ENCODE peak calls at places on chromosomes 3 and 15, in nine cellular contexts. M, V, Q, U, D, P, N, C and B are unnamed samples.

GRCh38 chr3:131630117-131630516 is 127.3 kb upstream of the MRPL3 start:
- DNase-seq in U (no peak), P (no peak), D (no peak), N (no peak), V (no peak), Q (no peak), M (no peak), C (no peak), B (no peak)

GRCh38 chr3:11604139-11604895 is 39.4 kb downstream of the VGLL4 start:
- DNase-seq in D (no peak), U (no peak), C (no peak), V (no peak), M (no peak), N (peak; percentile 90), Q (peak; percentile 77), P (no peak), B (peak; percentile 82)

GRCh38 chr3:141234283-141234682 is 2.7 kb downstream of the PXYLP1 start:
- DNase-seq in V (no peak), Q (no peak), D (no peak), N (no peak), P (no peak), M (no peak), C (no peak), U (no peak), B (no peak)

GRCh38 chr3:97138914-97139541 is 324.6 kb downstream of the EPHA6 start:
- DNase-seq in N (no peak), M (no peak), D (no peak), C (no peak), Q (no peak), P (peak; percentile 46), U (peak; percentile 46), V (no peak), B (peak; percentile 4)

GRCh38 chr3:126277629-126278378 is 79.4 kb downstream of the KLF15 start:
- DNase-seq in Q (no peak), V (no peak), D (no peak), C (no peak), U (no peak), N (no peak), M (no peak), P (no peak), B (no peak)

GRCh38 chr3:29887450-29887849 is 606.6 kb downstream of the RBMS3 start:
- DNase-seq in N (peak; percentile 66), P (no peak), C (no peak), U (no peak), Q (no peak), D (no peak), M (no peak), V (no peak), B (no peak)

GRCh38 chr3:178231645-178232044 is 304.6 kb upstream of the KCNMB2 start:
- DNase-seq in V (no peak), M (no peak), C (no peak), N (peak; percentile 48), D (no peak), U (no peak), Q (no peak), P (no peak), B (no peak)

GRCh38 chr15:44726568-44727461 is 9.5 kb upstream of the TRIM69 start:
- DNase-seq in P (peak; percentile 78), C (peak; percentile 33), U (peak; percentile 73), N (peak; percentile 94), Q (no peak), M (no peak), V (peak; percentile 58), D (no peak), B (no peak)

GRCh38 chr3:146124141-146124801 is 36.7 kb downstream of the PLOD2 start:
- DNase-seq in M (no peak), N (no peak), D (no peak), U (no peak), P (no peak), V (no peak), Q (no peak), C (no peak), B (no peak)

GRCh38 chr15:29364429-29365078 is 94.9 kb upstream of the NSMCE3 start:
- DNase-seq in P (peak; percentile 29), M (no peak), Q (no peak), D (no peak), V (peak; percentile 38), N (peak; percentile 86), U (no peak), C (no peak), B (no peak)

GRCh38 chr3:51904034-51904823 is 1.1 kb upstream of the IQCF1 start:
- DNase-seq in P (no peak), D (no peak), C (no peak), U (no peak), N (no peak), Q (no peak), V (no peak), M (no peak), B (no peak)

GRCh38 chr3:87167634-87168456 is 59.3 kb upstream of the CHMP2B start:
- DNase-seq in V (no peak), U (no peak), P (peak; percentile 65), D (no peak), M (no peak), N (peak; percentile 20), Q (peak; percentile 35), C (peak; percentile 44), B (peak; percentile 73)

DNA sequence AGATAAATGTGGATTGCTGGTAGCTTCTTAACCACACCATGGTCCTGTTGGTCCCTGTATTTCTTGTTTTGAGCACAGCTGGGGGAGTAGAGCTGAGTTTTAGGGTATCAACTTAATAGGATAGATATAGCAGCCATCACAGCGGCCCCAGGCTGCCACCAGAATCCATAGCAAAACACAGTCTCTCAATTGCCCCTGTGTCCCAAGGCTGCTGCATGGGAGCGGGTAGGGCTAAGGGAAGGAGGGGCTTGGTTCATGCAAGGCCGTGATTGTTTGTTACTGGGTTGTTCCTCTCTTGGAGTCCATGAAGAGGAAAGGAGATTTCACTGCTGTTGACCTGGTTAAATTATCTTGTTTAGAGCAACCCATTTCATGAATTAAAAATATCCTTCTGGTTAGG is 22.1 kb downstream of the ARNT2 start:
- DNase-seq in C (no peak), Q (no peak), U (no peak), V (no peak), D (no peak), P (no peak), M (no peak), N (no peak), B (no peak)
- TF ChIP-seq POLR2A in C (no peak), Q (no peak), U (no peak), V (no peak), D (no peak), P (no peak), M (no peak), N (no peak), B (no peak)

GRCh38 chr15:81316267-81316666 is 7.7 kb downstream of the STARD5 start:
- DNase-seq in Q (no peak), M (no peak), P (no peak), C (no peak), U (no peak), N (no peak), V (no peak), D (no peak), B (no peak)

GRCh38 chr15:81314378-81314777 is 9.6 kb downstream of the STARD5 start:
- DNase-seq in U (no peak), M (no peak), V (no peak), C (no peak), P (no peak), N (no peak), D (no peak), Q (no peak), B (no peak)

GRCh38 chr15:81317642-81318017 is 6.3 kb downstream of the STARD5 start:
- DNase-seq in P (no peak), M (no peak), N (no peak), Q (no peak), V (no peak), U (no peak), C (no peak), D (no peak), B (no peak)

GRCh38 chr15:81313686-81314085 is 10.3 kb downstream of the STARD5 start:
- DNase-seq in P (no peak), C (no peak), Q (no peak), N (peak; percentile 36), D (no peak), V (no peak), U (no peak), M (no peak), B (no peak)

GRCh38 chr15:81315452-81316203 is 8.3 kb downstream of the STARD5 start:
- DNase-seq in U (no peak), V (no peak), D (no peak), N (no peak), P (no peak), Q (no peak), M (no peak), C (no peak), B (no peak)
- TF ChIP-seq POLR2A in U (no peak), V (no peak), D (no peak), N (no peak), P (no peak), Q (no peak), M (no peak), C (no peak), B (no peak)

DNA sequence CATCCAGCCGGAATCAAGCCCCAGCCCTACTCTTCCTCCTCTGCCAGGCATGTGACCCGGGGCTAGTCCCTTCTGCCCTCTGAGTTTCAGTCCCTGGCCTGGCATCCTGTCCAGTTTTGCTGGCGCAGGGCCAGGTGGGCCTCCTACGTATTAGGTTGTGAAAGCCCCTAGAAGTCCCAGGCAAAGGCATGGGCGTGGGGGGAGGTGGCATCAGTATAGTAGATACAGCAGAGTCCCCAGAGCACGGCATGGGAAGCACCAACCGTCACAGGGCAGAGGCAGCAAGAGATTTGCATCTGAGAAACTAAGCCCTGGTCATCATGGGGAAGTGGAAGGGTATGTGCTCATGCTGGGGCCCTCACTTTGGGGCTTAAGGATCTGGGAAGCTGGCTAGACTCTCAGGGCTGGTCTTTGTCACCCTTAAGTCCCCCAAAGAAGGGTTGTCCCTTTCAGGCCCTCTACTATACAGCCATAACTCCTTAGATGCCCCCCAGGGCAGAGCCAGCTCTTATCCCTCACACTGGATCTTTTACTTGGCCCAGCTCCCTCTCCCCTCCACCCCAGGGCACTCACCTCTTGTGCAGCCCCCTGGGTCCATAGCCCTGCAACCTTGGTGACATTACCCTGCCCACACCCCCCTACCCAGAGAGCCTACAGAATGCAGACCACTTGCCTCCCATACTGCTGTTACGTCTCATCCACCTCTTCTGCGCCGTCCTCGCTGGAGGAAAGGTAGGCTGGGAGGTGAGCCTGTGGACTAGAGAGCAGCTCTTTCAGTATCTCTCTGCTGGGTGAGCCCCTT is 11.3 kb downstream of the NBEAL2 start:
- DNase-seq in P (no peak), D (no peak), U (no peak), Q (no peak), M (no peak), V (no peak), C (no peak), N (no peak), B (no peak)
- TF ChIP-seq POLR2A in P (no peak), D (no peak), U (no peak), Q (no peak), M (no peak), V (no peak), C (no peak), N (no peak), B (no peak)

DNA sequence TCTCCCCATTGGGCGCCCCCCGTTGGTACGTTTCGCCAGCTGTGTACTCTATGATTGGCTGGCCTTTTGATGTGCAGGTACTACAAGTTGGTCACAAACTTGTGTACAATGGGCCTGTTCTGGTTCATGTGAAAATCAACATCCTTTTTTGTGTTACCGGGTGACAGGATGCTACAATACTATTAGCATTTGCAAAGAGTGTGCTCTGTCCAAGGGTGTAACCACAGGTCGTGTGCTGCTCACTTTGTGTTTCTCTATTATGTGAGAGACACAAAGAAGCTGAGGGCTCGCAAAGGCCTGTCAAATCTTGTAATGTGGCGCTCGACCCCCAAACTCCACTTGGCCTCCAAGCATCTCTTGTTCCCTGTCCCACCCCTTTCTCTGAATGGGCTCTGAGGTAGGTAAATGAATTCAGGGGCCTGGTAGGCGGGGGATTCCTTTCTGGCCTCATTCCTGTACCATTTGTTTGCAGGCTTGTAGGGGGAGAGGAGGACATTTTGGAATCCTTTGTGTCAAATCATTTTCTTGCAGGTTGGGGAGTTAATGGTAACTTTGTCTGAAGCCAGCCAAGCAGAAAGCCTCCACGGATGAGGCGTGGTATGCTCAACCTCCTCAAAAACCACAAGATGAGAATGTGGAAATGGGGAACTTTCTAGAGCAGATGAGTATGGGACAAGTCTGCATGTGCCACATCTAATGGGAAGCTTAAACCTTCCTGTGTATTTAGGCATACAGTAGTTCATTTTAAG is 109.1 kb downstream of the OPA1 start:
- DNase-seq in M (no peak), U (no peak), Q (no peak), P (no peak), N (peak; percentile 27), C (no peak), V (no peak), D (no peak), B (no peak)
- TF ChIP-seq POLR2A in M (no peak), U (no peak), Q (no peak), P (no peak), N (no peak), C (no peak), V (no peak), D (no peak), B (no peak)